ENCODE peak calls at places on chromosome 16, in four cellular contexts. T is NCI-H526; Y is progenitor cell of endocrine pancreas; F is activated naive CD8-positive, alpha-beta T cell treated with anti-CD3 and anti-CD28 coated beads, Interleukin-2, amount 50 U/mL, for 24 hours. U is an unnamed sample.

GRCh38 chr16:85176541-85177447 is 64.5 kb upstream of the CIBAR2 start:
- DNase-seq in Y (no peak), F (no peak), T (no peak), U (peak; percentile 41)

GRCh38 chr16:23700093-23700492 is 12.9 kb downstream of the ERN2 start:
- DNase-seq in F (no peak), Y (no peak), T (no peak), U (no peak)

GRCh38 chr16:27639588-27640276 is 89.8 kb downstream of the KATNIP start:
- DNase-seq in Y (peak; percentile 15), F (peak; percentile 14), T (no peak), U (peak; percentile 12)

GRCh38 chr16:87780385-87780989 is 14.7 kb upstream of the KLHDC4 start:
- DNase-seq in F (peak; percentile 77), T (no peak), Y (no peak), U (no peak)

GRCh38 chr16:82924075-82924854 is 297.5 kb downstream of the CDH13 start:
- DNase-seq in T (peak; percentile 25), F (no peak), Y (no peak), U (no peak)

GRCh38 chr16:49120631-49121030 is 161.0 kb downstream of the CBLN1 start:
- DNase-seq in T (no peak), F (no peak), Y (no peak), U (no peak)

GRCh38 chr16:87297918-87298631 is 19.1 kb downstream of the C16orf95 start:
- DNase-seq in F (peak; percentile 53), Y (peak; percentile 41), T (peak; percentile 1), U (no peak)

GRCh38 chr16:48383204-48383876 is 1.9 kb downstream of the SIAH1 start:
- DNase-seq in F (no peak), Y (no peak), T (no peak), U (no peak)

GRCh38 chr16:75566040-75566888 is at the start of gene GABARAPL2:
- DNase-seq in Y (peak; percentile 89), F (peak; percentile 95), T (peak; percentile 50), U (no peak)

GRCh38 chr16:53043462-53043861 is 9.2 kb downstream of the CHD9NB start:
- DNase-seq in Y (no peak), T (no peak), F (no peak), U (no peak)

GRCh38 chr16:85523602-85524364 is 89.3 kb upstream of the GSE1 start:
- DNase-seq in F (no peak), Y (no peak), T (no peak), U (no peak)

GRCh38 chr16:85872666-85873561 is 26.0 kb upstream of the IRF8 start:
- DNase-seq in T (no peak), Y (no peak), F (no peak), U (no peak)

GRCh38 chr16:56355786-56356275 is 69.5 kb downstream of the AMFR start:
- DNase-seq in Y (no peak), T (no peak), F (no peak), U (no peak)